ENCODE peak calls at places on chromosomes 4 and X, in eight cellular contexts. E is C1 segment of cervical spinal cord; T is iPS DF 6.9; I is activated naive CD4-positive, alpha-beta T cell; K is nucleus accumbens; D is NCI-H774; Y is astrocyte of the spinal cord; M is ovary. F is an unnamed sample.
A peak's percentile ranks its signal among the peaks of the same experiment; 100 is the strongest.

GRCh38 chr4:158722291-158722916 is 792 bp downstream of the PPID start:
- DNase-seq in M (no peak), Y (peak; percentile 46), D (no peak), E (no peak), I (no peak), T (no peak), K (no peak), F (peak; percentile 31)

GRCh38 chr4:182916483-182917181 is 554 bp downstream of the DCTD start:
- DNase-seq in T (no peak), K (no peak), M (peak; percentile 81), E (no peak), I (peak; percentile 44), Y (peak; percentile 67), D (no peak), F (no peak)

GRCh38 chr4:25484243-25484721 is 107.2 kb downstream of the ANAPC4 start:
- DNase-seq in I (no peak), D (peak; percentile 88), M (no peak), K (no peak), Y (no peak), T (no peak), E (no peak), F (no peak)

GRCh38 chr4:4385729-4386295 is 1.1 kb upstream of the NSG1 start:
- DNase-seq in T (no peak), Y (no peak), E (no peak), I (no peak), K (no peak), D (no peak), M (no peak), F (no peak)

GRCh38 chr4:155972098-155972497 is 18.4 kb upstream of the CTSO start:
- DNase-seq in Y (peak; percentile 26), M (no peak), E (no peak), K (peak; percentile 2), T (no peak), D (no peak), I (no peak), F (peak; percentile 11)

GRCh38 chr4:37687666-37688065 is 1.5 kb upstream of the RELL1 start:
- DNase-seq in K (no peak), T (no peak), M (no peak), D (no peak), Y (no peak), I (no peak), E (no peak), F (no peak)

GRCh38 chr4:8870647-8871416 is 807 bp downstream of the HMX1 start:
- DNase-seq in D (no peak), T (no peak), I (no peak), K (no peak), E (no peak), Y (no peak), M (no peak), F (no peak)

GRCh38 chrX:103691059-103691458 is 4.6 kb upstream of the MORF4L2 start:
- DNase-seq in I (no peak), M (no peak), D (no peak), Y (no peak), E (no peak), K (no peak), T (no peak), F (no peak)

GRCh38 chr4:24837296-24837695 is 41.9 kb downstream of the SOD3 start:
- DNase-seq in D (no peak), T (no peak), Y (no peak), M (no peak), E (no peak), I (no peak), K (no peak), F (no peak)

GRCh38 chr4:37826282-37827029 is at the start of gene PGM2:
- DNase-seq in I (peak; percentile 88), M (peak; percentile 91), Y (peak; percentile 87), E (peak; percentile 64), K (peak; percentile 78), D (peak; percentile 83), T (peak; percentile 43), F (peak; percentile 61)

GRCh38 chr4:183437452-183437851 is 7.0 kb upstream of the CDKN2AIP start:
- DNase-seq in I (no peak), M (no peak), K (no peak), Y (no peak), D (no peak), E (no peak), T (no peak), F (no peak)

GRCh38 chrX:78333521-78333920 is 6.1 kb upstream of the CYSLTR1 start:
- DNase-seq in M (no peak), T (no peak), K (no peak), D (no peak), Y (peak; percentile 1), I (no peak), E (no peak), F (no peak)

GRCh38 chr4:26105815-26106699 is 192.0 kb downstream of the SMIM20 start:
- DNase-seq in I (no peak), T (no peak), K (no peak), E (no peak), Y (peak; percentile 62), M (no peak), D (no peak), F (no peak)

GRCh38 chrX:54540289-54540688 is 10.3 kb downstream of the GNL3L start:
- DNase-seq in T (no peak), D (no peak), E (no peak), I (no peak), K (no peak), Y (peak; percentile 55), M (no peak), F (no peak)

GRCh38 chr4:189022441-189023035 is 883.3 kb downstream of the TRIML1 start:
- DNase-seq in D (no peak), E (no peak), Y (no peak), T (no peak), K (no peak), M (no peak), I (no peak), F (no peak)

GRCh38 chr4:31068257-31069075 is 348.3 kb downstream of the PCDH7 start:
- DNase-seq in Y (no peak), I (no peak), M (no peak), T (no peak), K (no peak), D (no peak), E (no peak), F (no peak)

GRCh38 chrX:141903400-141904155 is at the start of gene MAGEC1:
- DNase-seq in K (no peak), I (no peak), D (peak; percentile 73), Y (no peak), E (no peak), M (no peak), T (no peak), F (no peak)

GRCh38 chr4:153790962-153791551 is 2.2 kb upstream of the SFRP2 start:
- DNase-seq in T (no peak), D (no peak), M (no peak), I (peak; percentile 10), E (no peak), K (no peak), Y (no peak), F (no peak)

GRCh38 chr4:7398104-7398423 is 36.7 kb downstream of the PSAPL1 start:
- DNase-seq in T (no peak), E (no peak), I (no peak), K (no peak), M (peak; percentile 61), Y (peak; percentile 30), D (peak; percentile 60), F (no peak)

GRCh38 chr4:144715230-144715629 is 69.3 kb downstream of the HHIP start:
- DNase-seq in D (no peak), E (no peak), T (no peak), Y (no peak), I (no peak), K (no peak), M (no peak), F (no peak)

GRCh38 chr4:165355900-165356300 is 22.9 kb upstream of the CPE start:
- DNase-seq in M (no peak), Y (peak; percentile 59), K (no peak), I (no peak), D (no peak), E (no peak), T (no peak), F (no peak)

GRCh38 chrX:41734530-41734929 is 10.5 kb downstream of the GPR82 start:
- DNase-seq in M (no peak), T (no peak), D (no peak), E (no peak), I (no peak), Y (no peak), K (no peak), F (peak; percentile 0)

GRCh38 chr4:89823416-89823815 is 13.5 kb downstream of the SNCA start:
- DNase-seq in E (no peak), D (no peak), K (no peak), M (no peak), I (no peak), T (no peak), Y (peak; percentile 35), F (no peak)

GRCh38 chrX:74395556-74395955 is 25.7 kb upstream of the SLC16A2 start:
- DNase-seq in M (no peak), D (no peak), K (no peak), T (no peak), I (no peak), Y (no peak), E (no peak), F (no peak)

GRCh38 chr4:55291227-55291629 is 54.8 kb upstream of the SRD5A3 start:
- DNase-seq in D (no peak), E (no peak), Y (peak; percentile 41), K (no peak), I (no peak), T (no peak), M (no peak), F (no peak)

GRCh38 chr4:58453956-58454355 is 1343.8 kb upstream of the IGFBP7 start:
- DNase-seq in K (no peak), D (no peak), Y (no peak), M (no peak), T (no peak), E (no peak), I (no peak), F (no peak)

GRCh38 chrX:140866446-140866845 is 135.9 kb upstream of the SPANXB1 start:
- DNase-seq in E (no peak), I (no peak), M (no peak), D (no peak), K (no peak), T (no peak), Y (no peak), F (no peak)

GRCh38 chrX:154021131-154021611 is 1.5 kb upstream of the IRAK1 start:
- DNase-seq in M (no peak), D (no peak), K (no peak), Y (peak; percentile 59), E (no peak), I (no peak), T (no peak), F (no peak)

GRCh38 chrX:87525771-87526229 is 8.2 kb downstream of the KLHL4 start:
- DNase-seq in D (no peak), E (no peak), I (no peak), M (no peak), Y (peak; percentile 75), K (no peak), T (no peak), F (no peak)

GRCh38 chrX:50718791-50719190 is 95.2 kb downstream of the SHROOM4 start:
- DNase-seq in M (no peak), D (no peak), K (no peak), T (no peak), Y (peak; percentile 57), I (no peak), E (no peak), F (no peak)

GRCh38 chrX:132590350-132591026 is 101.7 kb upstream of the MBNL3 start:
- DNase-seq in D (no peak), K (no peak), M (no peak), T (no peak), E (no peak), Y (no peak), I (no peak), F (no peak)

GRCh38 chr4:7357296-7357680 is 77.4 kb downstream of the PSAPL1 start:
- DNase-seq in D (no peak), E (no peak), I (no peak), M (no peak), Y (no peak), T (no peak), K (no peak), F (peak; percentile 49)

GRCh38 chr4:18795794-18796193 is 774.2 kb upstream of the LCORL start:
- DNase-seq in K (no peak), M (no peak), D (no peak), I (no peak), E (no peak), Y (no peak), T (no peak), F (no peak)

GRCh38 chrX:75623535-75623934 is 100.7 kb upstream of the ZDHHC15 start:
- DNase-seq in E (no peak), D (no peak), M (no peak), Y (no peak), I (no peak), T (no peak), K (no peak), F (no peak)

F was measured in caudate nucleus.